ENCODE peak calls at places on chromosomes 4 and X, in four cellular contexts. One of them, this sample, is unnamed. For H3K9me3, the result is how much of the 10 kb centered on the place peaks cover.

GRCh38 chr4:83113429-83113786 is 1.1 kb downstream of the PLAC8 start:
- DNase-seq in cardiac muscle cell: no peak
- DNase-seq in IMR-90: no peak
- DNase-seq in CD8-positive, alpha-beta T cell: no peak
- DNase-seq in this sample: no peak

GRCh38 chr4:153028535-153028934 is 92.4 kb downstream of the FHDC1 start:
- DNase-seq in cardiac muscle cell: no peak
- DNase-seq in CD8-positive, alpha-beta T cell: no peak
- DNase-seq in IMR-90: no peak
- DNase-seq in this sample: no peak

GRCh38 chr4:102388636-102389035 is 43.4 kb upstream of the SLC39A8 start:
- DNase-seq in CD8-positive, alpha-beta T cell: no peak
- DNase-seq in cardiac muscle cell: no peak
- DNase-seq in IMR-90: no peak
- DNase-seq in this sample: no peak

GRCh38 chrX:2397648-2398340 is 103.0 kb downstream of the DHRSX start:
- DNase-seq in cardiac muscle cell: peak
- DNase-seq in CD8-positive, alpha-beta T cell: no peak
- DNase-seq in IMR-90: peak
- DNase-seq in this sample: no peak

GRCh38 chrX:119468930-119469635 is 839 bp downstream of the SLC25A5 start:
- DNase-seq in cardiac muscle cell: peak
- DNase-seq in CD8-positive, alpha-beta T cell: peak
- DNase-seq in IMR-90: peak
- DNase-seq in this sample: peak

GRCh38 chr4:24179201-24179840 is 289.5 kb upstream of the PPARGC1A start:
- DNase-seq in CD8-positive, alpha-beta T cell: no peak
- DNase-seq in IMR-90: no peak
- DNase-seq in cardiac muscle cell: no peak
- DNase-seq in this sample: no peak

GRCh38 chr4:79319975-79320374 is 5.9 kb downstream of the NAA11 start:
- DNase-seq in cardiac muscle cell: no peak
- DNase-seq in CD8-positive, alpha-beta T cell: no peak
- DNase-seq in IMR-90: no peak
- DNase-seq in this sample: no peak

GRCh38 chr4:17058506-17058905 is 160.1 kb upstream of the LDB2 start:
- DNase-seq in IMR-90: peak
- DNase-seq in CD8-positive, alpha-beta T cell: no peak
- DNase-seq in cardiac muscle cell: peak
- DNase-seq in this sample: no peak

GRCh38 chr4:69617083-69617694 is 22.3 kb downstream of the UGT2A2 start:
- DNase-seq in cardiac muscle cell: peak
- DNase-seq in CD8-positive, alpha-beta T cell: no peak
- DNase-seq in IMR-90: peak
- DNase-seq in this sample: no peak

GRCh38 chrX:7706032-7706431 is 136.9 kb upstream of the VCX start:
- DNase-seq in cardiac muscle cell: no peak
- DNase-seq in CD8-positive, alpha-beta T cell: no peak
- DNase-seq in IMR-90: no peak
- DNase-seq in this sample: no peak

GRCh38 chr4:66430856-66431255 is 760.6 kb upstream of the EPHA5 start:
- DNase-seq in IMR-90: peak
- DNase-seq in cardiac muscle cell: peak
- DNase-seq in CD8-positive, alpha-beta T cell: no peak
- DNase-seq in this sample: no peak

GRCh38 chrX:128781506-128781905 is 729.3 kb upstream of the ACTRT1 start:
- DNase-seq in cardiac muscle cell: peak
- DNase-seq in CD8-positive, alpha-beta T cell: no peak
- DNase-seq in IMR-90: no peak
- DNase-seq in this sample: no peak

GRCh38 chrX:24014388-24015018 is 12.5 kb downstream of the KLHL15 start:
- DNase-seq in IMR-90: peak
- DNase-seq in cardiac muscle cell: no peak
- DNase-seq in CD8-positive, alpha-beta T cell: no peak
- DNase-seq in this sample: no peak

GRCh38 chrX:106894978-106895452 is 8.1 kb downstream of the RIPPLY1 start:
- DNase-seq in CD8-positive, alpha-beta T cell: no peak
- DNase-seq in IMR-90: peak
- DNase-seq in cardiac muscle cell: peak
- DNase-seq in this sample: no peak

GRCh38 chr4:122577808-122578781 is 42.8 kb downstream of the IL21 start:
- DNase-seq in CD8-positive, alpha-beta T cell: peak
- DNase-seq in cardiac muscle cell: peak
- DNase-seq in IMR-90: peak
- DNase-seq in this sample: peak

GRCh38 chr4:73068496-73069337 is 799 bp downstream of the COX18 start:
- DNase-seq in cardiac muscle cell: peak
- DNase-seq in IMR-90: peak
- DNase-seq in CD8-positive, alpha-beta T cell: no peak
- DNase-seq in this sample: no peak

GRCh38 chrX:1534321-1535168 is 2.4 kb downstream of the P2RY8 start:
- DNase-seq in IMR-90: no peak
- DNase-seq in cardiac muscle cell: no peak
- DNase-seq in CD8-positive, alpha-beta T cell: peak
- DNase-seq in this sample: no peak

GRCh38 chrX:81489987-81490386 is 288.1 kb downstream of the SH3BGRL start:
- DNase-seq in IMR-90: no peak
- DNase-seq in cardiac muscle cell: no peak
- DNase-seq in CD8-positive, alpha-beta T cell: no peak
- DNase-seq in this sample: no peak

GRCh38 chr4:118765399-118765798 is 70.5 kb downstream of the SEC24D start:
- DNase-seq in cardiac muscle cell: peak
- DNase-seq in CD8-positive, alpha-beta T cell: no peak
- DNase-seq in IMR-90: peak
- DNase-seq in this sample: no peak

GRCh38 chrX:41958861-41959260 is 35.5 kb upstream of the CASK start:
- DNase-seq in cardiac muscle cell: no peak
- DNase-seq in CD8-positive, alpha-beta T cell: no peak
- DNase-seq in IMR-90: no peak
- DNase-seq in this sample: no peak

GRCh38 chr4:76388160-76388908 is 32.6 kb downstream of the CCDC158 start:
- DNase-seq in cardiac muscle cell: peak
- DNase-seq in IMR-90: no peak
- DNase-seq in CD8-positive, alpha-beta T cell: no peak
- DNase-seq in this sample: no peak

GRCh38 chr4:71065991-71066390 is 72.5 kb downstream of the DCK start:
- DNase-seq in IMR-90: no peak
- DNase-seq in cardiac muscle cell: no peak
- DNase-seq in CD8-positive, alpha-beta T cell: no peak
- DNase-seq in this sample: no peak

GRCh38 chr4:16715482-16715881 is 183.0 kb downstream of the LDB2 start:
- DNase-seq in cardiac muscle cell: peak
- DNase-seq in IMR-90: no peak
- DNase-seq in CD8-positive, alpha-beta T cell: no peak
- DNase-seq in this sample: no peak

GRCh38 chrX:12245650-12246645 is 107.7 kb downstream of the FRMPD4 start:
- DNase-seq in CD8-positive, alpha-beta T cell: no peak
- DNase-seq in IMR-90: peak
- DNase-seq in cardiac muscle cell: peak
- DNase-seq in this sample: no peak

DNA sequence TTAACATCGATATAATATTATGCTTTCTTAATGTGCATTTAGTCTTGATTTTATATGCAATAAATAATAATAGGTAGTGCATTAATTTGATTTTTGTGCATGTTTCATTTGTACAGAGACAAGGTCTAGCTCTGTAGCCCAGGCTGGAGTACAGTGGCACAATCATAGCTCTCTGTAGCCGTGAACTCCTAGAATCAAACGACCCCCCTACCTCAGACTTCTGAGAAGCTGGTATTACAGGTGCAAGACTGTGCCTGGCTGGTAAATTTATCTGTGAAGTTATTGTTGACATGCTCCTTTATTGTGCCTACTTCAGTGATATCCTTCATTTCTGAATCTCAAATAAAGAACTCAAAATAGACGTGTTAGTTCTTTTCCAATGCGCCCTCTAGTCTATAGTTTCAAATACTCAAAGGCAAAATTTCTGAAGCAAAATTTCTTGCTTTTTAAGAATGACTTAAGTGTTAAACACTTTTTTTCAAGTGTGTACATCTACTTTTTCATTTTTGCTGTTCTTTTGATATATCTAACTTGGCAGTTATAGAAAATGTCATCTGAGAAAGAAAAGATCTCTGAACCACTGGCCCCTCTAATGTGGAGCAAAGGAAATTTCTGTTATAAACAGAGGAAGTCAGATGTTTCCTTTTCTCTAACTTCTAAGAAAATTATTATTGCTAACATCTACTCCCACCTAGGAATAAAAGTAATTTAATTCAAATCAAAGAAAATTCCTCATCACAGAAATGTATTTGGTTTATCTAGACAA is 28.3 kb upstream of the GUCY1A1 start:
- DNase-seq in cardiac muscle cell: no peak
- DNase-seq in IMR-90: no peak
- DNase-seq in CD8-positive, alpha-beta T cell: no peak
- DNase-seq in this sample: no peak
- H3K9me3 ChIP-seq in cardiac muscle cell: under half
- H3K9me3 ChIP-seq in IMR-90: under half
- H3K9me3 ChIP-seq in CD8-positive, alpha-beta T cell: under half
- H3K9me3 ChIP-seq in this sample: under half

DNA sequence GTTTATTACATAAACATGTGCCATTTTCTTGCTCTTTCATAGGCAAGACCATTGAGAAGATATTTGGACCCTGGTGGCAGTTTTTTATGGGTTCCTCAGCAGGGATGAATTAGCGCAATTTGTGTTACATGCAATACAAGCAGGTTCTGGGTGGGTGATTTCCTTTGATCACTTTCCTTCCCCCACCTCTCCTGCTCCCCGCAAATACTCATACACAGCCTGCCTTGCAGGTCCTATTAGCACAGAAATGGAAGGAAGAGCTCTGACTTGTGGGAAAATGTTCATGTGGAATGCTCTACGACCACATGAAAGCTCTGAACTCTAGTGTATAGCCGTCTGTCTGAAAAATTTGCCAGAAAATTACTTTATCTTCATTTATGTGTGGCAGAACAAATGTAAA is 361.0 kb upstream of the FAT1 start:
- DNase-seq in CD8-positive, alpha-beta T cell: no peak
- DNase-seq in cardiac muscle cell: no peak
- DNase-seq in IMR-90: no peak
- DNase-seq in this sample: no peak
- H3K9me3 ChIP-seq in CD8-positive, alpha-beta T cell: under half
- H3K9me3 ChIP-seq in cardiac muscle cell: under half
- H3K9me3 ChIP-seq in IMR-90: under half
- H3K9me3 ChIP-seq in this sample: under half

DNA sequence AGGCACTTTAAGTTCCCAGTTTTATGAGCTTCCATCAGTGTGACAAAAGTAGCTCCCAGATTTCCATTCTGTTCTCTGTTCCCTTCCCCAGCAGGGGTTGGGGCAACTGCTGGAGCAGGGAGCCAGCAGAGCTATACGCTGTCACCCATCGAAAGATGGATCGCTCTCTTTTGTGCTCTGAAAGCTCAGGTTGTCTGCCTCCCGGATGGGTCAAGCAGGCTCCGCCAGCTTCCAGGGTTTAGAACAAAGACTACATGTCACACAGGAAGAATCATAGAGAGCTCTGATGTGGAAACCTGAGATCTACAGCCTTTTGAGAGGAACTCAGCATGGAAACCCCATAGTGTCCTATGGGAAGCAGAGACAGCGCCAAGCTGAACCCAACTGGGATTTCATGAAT is 205.4 kb downstream of the HS3ST1 start:
- DNase-seq in IMR-90: no peak
- DNase-seq in cardiac muscle cell: no peak
- DNase-seq in CD8-positive, alpha-beta T cell: no peak
- DNase-seq in this sample: no peak
- H3K9me3 ChIP-seq in IMR-90: under half
- H3K9me3 ChIP-seq in cardiac muscle cell: under half
- H3K9me3 ChIP-seq in CD8-positive, alpha-beta T cell: under half
- H3K9me3 ChIP-seq in this sample: under half

DNA sequence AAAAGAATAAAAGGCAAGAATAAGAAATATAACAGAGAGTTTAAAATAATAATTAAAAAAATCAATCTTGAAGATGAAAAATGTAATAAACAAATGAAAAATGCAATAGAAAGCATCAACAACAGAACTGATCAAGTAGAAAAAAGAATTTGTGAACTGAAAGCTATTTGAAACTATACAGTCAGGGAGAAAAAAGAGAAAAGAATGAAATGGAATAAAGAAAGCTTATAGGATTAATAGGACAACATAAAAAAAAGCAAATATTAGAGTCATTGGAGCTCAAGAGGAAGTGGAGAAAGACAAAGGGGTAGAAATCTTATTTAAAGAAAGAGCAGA is 126.8 kb upstream of the RPL34 start:
- DNase-seq in cardiac muscle cell: no peak
- DNase-seq in IMR-90: no peak
- DNase-seq in CD8-positive, alpha-beta T cell: no peak
- DNase-seq in this sample: no peak
- H3K9me3 ChIP-seq in cardiac muscle cell: under half
- H3K9me3 ChIP-seq in IMR-90: under half
- H3K9me3 ChIP-seq in CD8-positive, alpha-beta T cell: under half
- H3K9me3 ChIP-seq in this sample: under half

GRCh38 chrX:31319586-31319985 is 247.7 kb upstream of the FTHL17 start:
- DNase-seq in IMR-90: no peak
- DNase-seq in cardiac muscle cell: no peak
- DNase-seq in CD8-positive, alpha-beta T cell: no peak
- DNase-seq in this sample: no peak
- H3K9me3 ChIP-seq in IMR-90: under half
- H3K9me3 ChIP-seq in cardiac muscle cell: under half
- H3K9me3 ChIP-seq in CD8-positive, alpha-beta T cell: under half
- H3K9me3 ChIP-seq in this sample: under half

GRCh38 chr4:186727977-186728519 is 4.4 kb upstream of the FAT1 start:
- DNase-seq in IMR-90: no peak
- DNase-seq in CD8-positive, alpha-beta T cell: no peak
- DNase-seq in cardiac muscle cell: peak
- DNase-seq in this sample: no peak
- H3K9me3 ChIP-seq in IMR-90: under half
- H3K9me3 ChIP-seq in CD8-positive, alpha-beta T cell: under half
- H3K9me3 ChIP-seq in cardiac muscle cell: under half
- H3K9me3 ChIP-seq in this sample: under half

DNA sequence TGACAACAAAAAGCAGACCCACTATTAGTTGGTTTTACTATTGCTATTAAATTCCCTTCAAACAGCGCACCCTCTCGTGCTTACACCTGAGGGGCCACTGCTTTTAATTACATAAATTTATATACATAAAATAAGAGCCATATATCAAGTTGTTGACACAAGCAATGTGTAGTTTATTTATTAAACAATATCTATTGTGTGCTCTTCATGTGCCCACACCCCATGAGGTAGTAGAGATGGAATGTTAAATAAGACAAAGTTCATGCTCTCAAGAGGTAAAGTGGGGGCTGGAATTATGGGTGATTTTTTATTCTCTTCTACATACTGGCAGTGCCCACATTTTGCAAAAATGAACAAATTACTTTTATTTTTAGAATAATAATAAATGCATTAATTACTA is 47.3 kb downstream of the KCNIP4 start:
- DNase-seq in CD8-positive, alpha-beta T cell: no peak
- DNase-seq in cardiac muscle cell: no peak
- DNase-seq in IMR-90: no peak
- DNase-seq in this sample: no peak
- H3K9me3 ChIP-seq in CD8-positive, alpha-beta T cell: under half
- H3K9me3 ChIP-seq in cardiac muscle cell: under half
- H3K9me3 ChIP-seq in IMR-90: under half
- H3K9me3 ChIP-seq in this sample: under half

GRCh38 chrX:71609095-71609750 is 9.1 kb downstream of the CXCR3 start:
- DNase-seq in cardiac muscle cell: no peak
- DNase-seq in CD8-positive, alpha-beta T cell: no peak
- DNase-seq in IMR-90: no peak
- DNase-seq in this sample: no peak
- H3K9me3 ChIP-seq in cardiac muscle cell: under half
- H3K9me3 ChIP-seq in CD8-positive, alpha-beta T cell: under half
- H3K9me3 ChIP-seq in IMR-90: under half
- H3K9me3 ChIP-seq in this sample: under half

GRCh38 chr4:28654618-28655017 is 1794.0 kb downstream of the STIM2 start:
- DNase-seq in IMR-90: peak
- DNase-seq in cardiac muscle cell: no peak
- DNase-seq in CD8-positive, alpha-beta T cell: no peak
- DNase-seq in this sample: no peak
- H3K9me3 ChIP-seq in IMR-90: under half
- H3K9me3 ChIP-seq in cardiac muscle cell: under half
- H3K9me3 ChIP-seq in CD8-positive, alpha-beta T cell: under half
- H3K9me3 ChIP-seq in this sample: under half